ENCODE peak calls at places on chromosomes 13 and 19, in ten cellular contexts. J, W, Y, I, Q, R, K, D, E and Z are unnamed samples.

GRCh38 chr13:111901301-111901905 is 165.5 kb upstream of the SOX1 start:
- DNase-seq in J (no peak), W (no peak), Y (peak; percentile 22), I (no peak), Q (no peak), R (no peak), K (no peak), D (no peak), E (peak; percentile 32), Z (peak; percentile 36)

GRCh38 chr19:42601811-42602443 is 7.2 kb upstream of the CEACAM8 start:
- DNase-seq in J (no peak), W (peak; percentile 21), Y (no peak), I (peak; percentile 68), Q (no peak), R (peak; percentile 4), K (no peak), D (peak; percentile 36), E (peak; percentile 87), Z (peak; percentile 34)

GRCh38 chr19:44653977-44654784 is 10.5 kb downstream of the PVR start:
- DNase-seq in J (peak; percentile 81), W (peak; percentile 56), Y (peak; percentile 77), I (peak; percentile 71), Q (peak; percentile 73), R (peak; percentile 55), K (peak; percentile 79), D (peak; percentile 84), E (peak; percentile 89), Z (peak; percentile 63)

GRCh38 chr19:49560358-49560900 is 19.9 kb downstream of the NOSIP start:
- DNase-seq in J (peak; percentile 73), W (no peak), Y (no peak), I (no peak), Q (no peak), R (no peak), K (peak; percentile 76), D (no peak), E (no peak), Z (peak; percentile 60)

GRCh38 chr19:15563325-15563794 is 51.7 kb upstream of the CYP4F8 start:
- DNase-seq in J (peak; percentile 73), W (no peak), Y (no peak), I (peak; percentile 19), Q (peak; percentile 42), R (no peak), K (peak; percentile 81), D (peak; percentile 73), E (peak; percentile 56), Z (no peak)

GRCh38 chr19:35712529-35712909 is 5.3 kb upstream of the KMT2B start:
- DNase-seq in J (no peak), W (no peak), Y (no peak), I (no peak), Q (no peak), R (no peak), K (no peak), D (no peak), E (no peak), Z (no peak)

GRCh38 chr19:49400034-49400433 is 12.0 kb downstream of the KASH5 start:
- DNase-seq in J (no peak), W (peak; percentile 34), Y (no peak), I (peak; percentile 48), Q (no peak), R (peak; percentile 9), K (no peak), D (no peak), E (no peak), Z (no peak)

GRCh38 chr19:4730740-4731171 is 7.1 kb upstream of the DPP9 start:
- DNase-seq in J (no peak), W (no peak), Y (no peak), I (peak; percentile 31), Q (no peak), R (no peak), K (no peak), D (peak; percentile 38), E (peak; percentile 88), Z (peak; percentile 88)

GRCh38 chr19:52492991-52493470 is 34.4 kb upstream of the ZNF808 start:
- DNase-seq in J (no peak), W (no peak), Y (no peak), I (no peak), Q (peak; percentile 42), R (no peak), K (no peak), D (no peak), E (peak; percentile 91), Z (peak; percentile 82)

GRCh38 chr13:80132741-80133601 is 208.0 kb downstream of the SPRY2 start:
- DNase-seq in J (peak; percentile 79), W (peak; percentile 27), Y (peak; percentile 70), I (peak; percentile 67), Q (peak; percentile 85), R (peak; percentile 65), K (peak; percentile 45), D (peak; percentile 36), E (peak; percentile 61), Z (no peak)

GRCh38 chr19:4327252-4327876 is 11.3 kb downstream of the STAP2 start:
- DNase-seq in J (peak; percentile 89), W (no peak), Y (peak; percentile 89), I (peak; percentile 73), Q (peak; percentile 73), R (peak; percentile 22), K (peak; percentile 92), D (no peak), E (peak; percentile 97), Z (peak; percentile 97)

GRCh38 chr19:7864719-7865074 is 9.5 kb downstream of the PRR36 start:
- DNase-seq in J (no peak), W (no peak), Y (no peak), I (no peak), Q (no peak), R (no peak), K (no peak), D (no peak), E (no peak), Z (peak; percentile 47)

GRCh38 chr19:18898081-18898532 is 2.1 kb upstream of the CERS1 start:
- DNase-seq in J (no peak), W (no peak), Y (no peak), I (peak; percentile 35), Q (no peak), R (no peak), K (peak; percentile 70), D (peak; percentile 60), E (no peak), Z (no peak)

GRCh38 chr13:81800433-81800832 is 1459.5 kb upstream of the SPRY2 start:
- DNase-seq in J (no peak), W (no peak), Y (no peak), I (no peak), Q (no peak), R (no peak), K (no peak), D (no peak), E (no peak), Z (no peak)
- H3K4me3 ChIP-seq in J (no peak overlapping the region), W (no peak overlapping the region), Y (no peak overlapping the region), I (no peak overlapping the region), Q (no peak overlapping the region), R (no peak overlapping the region), K (no peak overlapping the region), D (no peak overlapping the region), E (no peak overlapping the region), Z (no peak overlapping the region)

GRCh38 chr13:104645786-104646185 is 1579.6 kb upstream of the SLC10A2 start:
- DNase-seq in J (no peak), W (no peak), Y (no peak), I (no peak), Q (no peak), R (no peak), K (no peak), D (no peak), E (no peak), Z (no peak)

GRCh38 chr13:104635879-104636278 is 1569.7 kb upstream of the SLC10A2 start:
- DNase-seq in J (no peak), W (no peak), Y (no peak), I (no peak), Q (no peak), R (no peak), K (no peak), D (no peak), E (no peak), Z (no peak)

DNA sequence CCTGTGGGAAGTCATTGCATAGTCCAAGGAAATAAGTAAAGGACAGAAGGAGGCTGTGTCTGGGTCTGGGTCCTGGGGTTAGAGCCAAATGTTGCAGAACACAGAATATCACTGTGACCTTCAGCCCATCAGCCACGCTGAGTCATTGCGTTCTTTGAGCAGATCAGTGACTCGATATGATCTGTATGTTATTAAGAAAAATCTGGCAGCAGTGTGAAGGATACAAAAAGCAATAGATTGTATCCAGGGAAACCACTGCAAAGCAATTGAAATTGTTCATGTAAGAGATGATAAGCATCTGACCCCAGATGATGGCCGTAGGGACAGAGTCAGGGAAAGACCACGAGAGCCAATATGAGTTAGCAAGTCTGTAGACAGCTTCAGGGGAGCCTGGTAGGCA is 1575.1 kb upstream of the SLC10A2 start:
- DNase-seq in J (no peak), W (peak; percentile 2), Y (no peak), I (no peak), Q (no peak), R (peak; percentile 60), K (no peak), D (peak; percentile 39), E (no peak), Z (no peak)
- H3K36me3 ChIP-seq in J (no peaks in the 10 kb centered on the region), W (no peaks in the 10 kb centered on the region), Y (no peaks in the 10 kb centered on the region), I (no peaks in the 10 kb centered on the region), Q (no peaks in the 10 kb centered on the region), R (no peaks in the 10 kb centered on the region), K (no peaks in the 10 kb centered on the region), D (no peaks in the 10 kb centered on the region), E (no peaks in the 10 kb centered on the region), Z (no peaks in the 10 kb centered on the region)

GRCh38 chr19:46818812-46819211 is 30.4 kb upstream of the SLC1A5 start:
- DNase-seq in J (no peak), W (no peak), Y (no peak), I (peak; percentile 17), Q (no peak), R (peak; percentile 38), K (no peak), D (no peak), E (peak; percentile 72), Z (peak; percentile 69)

GRCh38 chr19:46824887-46825730 is 25.5 kb downstream of the AP2S1 start:
- DNase-seq in J (no peak), W (no peak), Y (no peak), I (peak; percentile 27), Q (no peak), R (peak; percentile 26), K (no peak), D (no peak), E (no peak), Z (no peak)

GRCh38 chr19:46823049-46823448 is 27.6 kb downstream of the AP2S1 start:
- DNase-seq in J (no peak), W (no peak), Y (no peak), I (no peak), Q (no peak), R (no peak), K (no peak), D (no peak), E (peak; percentile 68), Z (no peak)

GRCh38 chr19:46825731-46826055 is 25.0 kb downstream of the AP2S1 start:
- DNase-seq in J (no peak), W (peak; percentile 60), Y (no peak), I (no peak), Q (no peak), R (no peak), K (no peak), D (no peak), E (no peak), Z (no peak)

GRCh38 chr19:46821512-46822359 is 28.9 kb downstream of the AP2S1 start:
- DNase-seq in J (peak; percentile 87), W (no peak), Y (no peak), I (no peak), Q (no peak), R (no peak), K (peak; percentile 52), D (no peak), E (peak; percentile 58), Z (peak; percentile 29)
- H3K4me3 ChIP-seq in J (no peak overlapping the region), W (no peak overlapping the region), Y (no peak overlapping the region), I (no peak overlapping the region), Q (no peak overlapping the region), R (no peak overlapping the region), K (no peak overlapping the region), D (no peak overlapping the region), E (no peak overlapping the region), Z (no peak overlapping the region)

GRCh38 chr19:54454781-54455675 is 6.0 kb downstream of the LENG8 start:
- DNase-seq in J (peak; percentile 52), W (no peak), Y (no peak), I (no peak), Q (no peak), R (no peak), K (peak; percentile 75), D (no peak), E (no peak), Z (peak; percentile 34)
- H3K36me3 ChIP-seq in J (peaks cover 31% of the 10 kb centered on the region), W (peaks cover 54% of the 10 kb centered on the region), Y (peaks cover 94% of the 10 kb centered on the region), I (peaks cover 52% of the 10 kb centered on the region), Q (peaks cover 4% of the 10 kb centered on the region), R (peaks cover 65% of the 10 kb centered on the region), K (peaks cover 83% of the 10 kb centered on the region), D (peaks cover 62% of the 10 kb centered on the region), E (peaks cover 80% of the 10 kb centered on the region), Z (peaks cover 58% of the 10 kb centered on the region)